ENCODE peak calls at places on chromosomes 3 and 15, in eight cellular contexts. B is GM03348, O is T-helper 2 cell, M is chondrocyte, C is right cardiac atrium, J is HFFc6, H is Peyer's patch, S is lower leg skin. F is an unnamed sample.

GRCh38 chr15:23857028-23857641 is 170.0 kb upstream of the NDN start:
- DNase-seq in B (peak), O (peak), M (no peak), C (no peak), J (no peak), H (no peak), S (no peak), F (no peak)

GRCh38 chr15:40633178-40633577 is 39.1 kb downstream of the KNL1 start:
- DNase-seq in B (no peak), O (no peak), M (no peak), C (no peak), J (peak), H (no peak), S (no peak), F (no peak)

GRCh38 chr3:23904545-23904944 is 12.2 kb downstream of the NKIRAS1 start:
- DNase-seq in B (no peak), O (no peak), M (no peak), C (no peak), J (no peak), H (no peak), S (no peak), F (no peak)

GRCh38 chr3:66239513-66240135 is 18.8 kb downstream of the SLC25A26 start:
- DNase-seq in B (no peak), O (peak), M (no peak), C (no peak), J (no peak), H (no peak), S (no peak), F (no peak)

GRCh38 chr15:88904808-88905327 is 8.3 kb downstream of the MFGE8 start:
- DNase-seq in B (peak), O (peak), M (peak), C (peak), J (peak), H (peak), S (peak), F (no peak)

GRCh38 chr3:115498421-115498820 is 124.9 kb upstream of the GAP43 start:
- DNase-seq in B (no peak), O (no peak), M (no peak), C (no peak), J (no peak), H (no peak), S (no peak), F (no peak)

GRCh38 chr3:87307805-87308204 is 31.4 kb upstream of the POU1F1 start:
- DNase-seq in B (no peak), O (no peak), M (no peak), C (no peak), J (no peak), H (no peak), S (no peak), F (no peak)

GRCh38 chr3:167978071-167978470 is 117.7 kb downstream of the GOLIM4 start:
- DNase-seq in B (no peak), O (no peak), M (no peak), C (no peak), J (no peak), H (peak), S (no peak), F (no peak)

F was measured in mesenteric fat pad.